ENCODE peak calls at places on chromosome 6, in five cellular contexts. X is effector memory CD8-positive, alpha-beta T cell; L is AG08395; U is AG10803; T is endothelial cell. Y is an unnamed sample.

GRCh38 chr6:81996414-81996813 is 243.9 kb upstream of the TENT5A start:
- DNase-seq in X (no peak), L (peak), U (peak), T (no peak), Y (peak)

GRCh38 chr6:150756170-150756569 is 109.3 kb upstream of the MTHFD1L start:
- DNase-seq in X (no peak), L (no peak), U (peak), T (no peak), Y (no peak)

GRCh38 chr6:7723554-7723953 is 2.3 kb upstream of the BMP6 start:
- DNase-seq in X (no peak), L (no peak), U (no peak), T (no peak), Y (no peak)

GRCh38 chr6:21111399-21111725 is 482.2 kb upstream of the SOX4 start:
- DNase-seq in X (no peak), L (no peak), U (no peak), T (no peak), Y (no peak)

GRCh38 chr6:73873081-73873480 is 177.1 kb downstream of the CD109 start:
- DNase-seq in X (no peak), L (no peak), U (peak), T (no peak), Y (no peak)

GRCh38 chr6:44116643-44117382 is 10.4 kb downstream of the MRPL14 start:
- DNase-seq in X (no peak), L (peak), U (peak), T (no peak), Y (peak)

GRCh38 chr6:7532232-7532631 is 9.2 kb upstream of the DSP start:
- DNase-seq in X (no peak), L (no peak), U (no peak), T (no peak), Y (no peak)

GRCh38 chr6:131135244-131136020 is at the start of gene AKAP7:
- DNase-seq in X (peak), L (peak), U (peak), T (peak), Y (peak)

GRCh38 chr6:113103618-113104390 is 753.3 kb upstream of the MARCKS start:
- DNase-seq in X (no peak), L (peak), U (peak), T (no peak), Y (peak)

GRCh38 chr6:145367149-145367548 is 368.2 kb downstream of the EPM2A start:
- DNase-seq in X (no peak), L (no peak), U (no peak), T (no peak), Y (no peak)

GRCh38 chr6:37021356-37022129 is 16.1 kb downstream of the FGD2 start:
- DNase-seq in X (peak), L (peak), U (peak), T (peak), Y (peak)

GRCh38 chr6:67496191-67496590 is 1138.9 kb upstream of the ADGRB3 start:
- DNase-seq in X (no peak), L (no peak), U (no peak), T (no peak), Y (no peak)

Y was measured in GM03348.